ENCODE peak calls at places on chromosomes 16 and 17, in five cellular contexts. Y is left cardiac atrium, C is T-helper 17 cell, J is NCI-H2171 treated with DMSO at 0.1 percent for 48 hours, Q is cardiac muscle cell. P is an unnamed sample.

GRCh38 chr17:82400830-82401229 is 17.3 kb upstream of the HEXD start:
- DNase-seq in Y (no peak), C (no peak), J (no peak), Q (no peak), P (peak)

GRCh38 chr17:80474231-80474932 is 2.0 kb downstream of the NPTX1 start:
- DNase-seq in Y (no peak), C (no peak), J (peak), Q (peak), P (no peak)

GRCh38 chr17:32626371-32626770 is 139.6 kb downstream of the CDK5R1 start:
- DNase-seq in Y (no peak), C (no peak), J (peak), Q (no peak), P (no peak)

GRCh38 chr17:28133562-28133970 is 91.1 kb downstream of the NLK start:
- DNase-seq in Y (no peak), C (no peak), J (no peak), Q (peak), P (no peak)

GRCh38 chr16:16096161-16096857 is 127.0 kb downstream of the ABCC6 start:
- DNase-seq in Y (peak), C (no peak), J (peak), Q (peak), P (no peak)

GRCh38 chr17:49375544-49375943 is 13.5 kb upstream of the ZNF652 start:
- DNase-seq in Y (no peak), C (no peak), J (no peak), Q (no peak), P (no peak)

GRCh38 chr17:64492481-64493109 is 4.3 kb downstream of the POLG2 start:
- DNase-seq in Y (no peak), C (no peak), J (no peak), Q (peak), P (peak)

GRCh38 chr16:23952128-23953041 is 116.6 kb downstream of the PRKCB start:
- DNase-seq in Y (no peak), C (no peak), J (no peak), Q (peak), P (no peak)

GRCh38 chr16:67372664-67373063 is 20.6 kb downstream of the TPPP3 start:
- DNase-seq in Y (no peak), C (no peak), J (peak), Q (peak), P (no peak)

GRCh38 chr16:20766294-20766693 is 2.5 kb downstream of the ACSM3 start:
- DNase-seq in Y (no peak), C (no peak), J (no peak), Q (no peak), P (no peak)

GRCh38 chr17:28901866-28902818 is 737 bp downstream of the DHRS13 start:
- DNase-seq in Y (peak), C (no peak), J (peak), Q (peak), P (peak)

GRCh38 chr17:45160505-45161287 is 979 bp upstream of the HEXIM2 start:
- DNase-seq in Y (peak), C (peak), J (peak), Q (peak), P (peak)